ENCODE peak calls at places on chromosome 20, in six cellular contexts. F is neuronal stem cell; V is CD8-positive, alpha-beta T cell; P is sigmoid colon; U is left ventricle myocardium inferior; M is kidney. H is an unnamed sample. For H3K4me1, the result is how much of the 10 kb centered on the place peaks cover.

GRCh38 chr20:48486065-48486464 is 341.7 kb downstream of the PREX1 start:
- DNase-seq in U (no peak), M (no peak), F (no peak), P (no peak), V (no peak), H (no peak)

GRCh38 chr20:20939006-20939405 is 167.2 kb downstream of the LINC00237 start:
- DNase-seq in U (no peak), V (no peak), P (no peak), M (no peak), F (no peak), H (no peak)

GRCh38 chr20:11676618-11677289 is 240.9 kb upstream of the BTBD3 start:
- DNase-seq in M (no peak), F (peak), P (no peak), V (no peak), U (no peak), H (peak)

GRCh38 chr20:7399114-7399513 is 541.1 kb downstream of the HAO1 start:
- DNase-seq in U (no peak), F (no peak), V (no peak), P (no peak), M (no peak), H (no peak)

GRCh38 chr20:46214831-46215488 is 93.3 kb downstream of the CDH22 start:
- DNase-seq in M (no peak), V (no peak), P (no peak), F (no peak), U (no peak), H (no peak)

GRCh38 chr20:11130554-11131166 is 456.9 kb upstream of the JAG1 start:
- DNase-seq in P (no peak), U (no peak), M (no peak), F (no peak), V (no peak), H (no peak)

GRCh38 chr20:10357061-10357708 is 76.8 kb downstream of the MKKS start:
- DNase-seq in V (no peak), U (no peak), M (no peak), P (no peak), F (no peak), H (no peak)

GRCh38 chr20:39576786-39577185 is 614.6 kb downstream of the DHX35 start:
- DNase-seq in F (no peak), U (no peak), V (no peak), M (no peak), P (no peak), H (no peak)

GRCh38 chr20:62889411-62889810 is 27.8 kb upstream of the TCFL5 start:
- DNase-seq in V (no peak), U (no peak), M (no peak), P (no peak), F (no peak), H (no peak)

GRCh38 chr20:39775110-39775509 is 813.0 kb downstream of the DHX35 start:
- DNase-seq in P (peak), F (no peak), U (peak), V (no peak), M (peak), H (no peak)

GRCh38 chr20:50308166-50308512 is 117.5 kb downstream of the CEBPB start:
- DNase-seq in V (no peak), M (no peak), P (peak), U (no peak), F (no peak), H (no peak)
- H3K4me3 ChIP-seq in V (no peak), M (no peak), P (no peak), U (peak), F (no peak), H (no peak)

GRCh38 chr20:64063389-64064144 is 569 bp downstream of the TCEA2 start:
- DNase-seq in M (no peak), V (no peak), U (no peak), P (no peak), F (no peak), H (no peak)
- H3K27ac ChIP-seq in M (peak), V (peak), U (peak), P (peak), F (no peak), H (no peak)

GRCh38 chr20:31566332-31566657 is 38.8 kb upstream of the ID1 start:
- DNase-seq in U (no peak), F (no peak), M (no peak), P (no peak), V (no peak), H (no peak)
- H3K4me1 ChIP-seq in U (under half), F (under half), M (under half), P (under half), V (under half), H (under half)

GRCh38 chr20:3751284-3751663 is 16.3 kb downstream of the ADISSP start:
- DNase-seq in F (no peak), U (no peak), P (peak), M (no peak), V (no peak), H (no peak)
- H3K4me3 ChIP-seq in F (peak), U (peak), P (no peak), M (no peak), V (no peak), H (peak)

DNA sequence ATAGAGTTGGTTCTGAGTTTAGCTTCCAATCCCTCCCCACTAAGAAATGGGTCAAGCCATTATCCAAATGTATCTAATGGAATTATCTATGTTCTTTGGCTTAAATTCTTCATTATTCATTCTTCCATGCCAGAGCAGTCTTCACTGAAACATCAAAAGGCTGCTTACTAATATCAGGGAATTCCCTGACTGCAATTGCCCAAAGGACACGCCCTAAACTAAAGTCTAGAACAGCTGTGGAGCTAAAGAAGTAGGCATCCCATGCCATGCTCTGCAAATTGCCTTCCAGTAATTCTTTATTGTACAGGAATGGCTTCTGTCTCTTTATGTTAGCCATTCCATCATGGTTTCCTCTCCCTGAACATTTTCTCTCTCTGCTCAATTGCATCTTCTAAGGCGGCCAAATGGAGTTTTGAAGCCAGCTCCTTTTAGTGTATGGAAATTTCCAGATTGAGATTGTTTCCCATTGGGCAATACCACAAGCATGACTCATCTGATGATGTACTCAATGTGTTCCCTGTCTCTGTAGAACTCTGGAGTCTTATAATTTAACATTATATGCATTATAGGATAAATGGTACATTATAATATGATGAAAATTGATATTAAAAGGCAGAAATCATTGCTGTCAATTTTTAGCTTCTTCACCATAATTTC is 28.8 kb upstream of the TSHZ2 start:
- DNase-seq in M (no peak), V (no peak), F (no peak), U (no peak), P (no peak), H (no peak)
- H3K27ac ChIP-seq in M (no peak), V (no peak), F (no peak), U (no peak), P (no peak), H (no peak)

GRCh38 chr20:18623156-18623555 is 35.3 kb downstream of the DTD1 start:
- DNase-seq in M (no peak), P (no peak), F (no peak), U (no peak), V (no peak), H (no peak)

GRCh38 chr20:18624948-18625347 is 37.1 kb downstream of the DTD1 start:
- DNase-seq in M (no peak), U (no peak), P (no peak), V (no peak), F (no peak), H (no peak)

GRCh38 chr20:18615020-18615652 is 27.3 kb downstream of the DTD1 start:
- DNase-seq in P (no peak), V (no peak), F (no peak), M (no peak), U (no peak), H (no peak)

GRCh38 chr20:18625907-18626655 is 38.2 kb downstream of the DTD1 start:
- DNase-seq in P (no peak), U (no peak), F (no peak), V (no peak), M (no peak), H (no peak)

DNA sequence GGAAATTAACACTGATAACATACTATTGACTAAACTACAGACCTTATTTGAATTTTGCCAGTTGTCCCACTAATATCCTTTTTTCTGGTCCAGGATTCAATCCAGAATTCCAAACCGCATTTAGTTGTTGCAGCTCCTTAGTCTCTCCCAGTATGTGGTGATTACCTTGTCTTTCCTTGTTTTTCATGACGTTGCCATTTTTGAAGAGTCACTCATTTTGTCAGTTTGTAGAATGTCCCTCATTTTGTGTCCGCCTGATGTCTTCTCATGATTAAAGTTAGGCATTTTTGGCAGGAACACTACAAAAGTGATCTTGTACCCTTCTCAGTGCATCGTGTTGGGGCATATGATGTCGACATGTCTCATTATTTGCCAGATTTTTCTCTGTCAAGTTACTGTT is 33.1 kb downstream of the DTD1 start:
- DNase-seq in U (no peak), P (no peak), M (no peak), V (no peak), F (no peak), H (no peak)
- H3K4me1 ChIP-seq in U (under half), P (under half), M (under half), V (under half), F (under half), H (under half)

GRCh38 chr20:17964073-17964472 is 4.5 kb downstream of the SNX5 start:
- DNase-seq in P (no peak), U (no peak), M (no peak), V (no peak), F (no peak), H (no peak)

GRCh38 chr20:17966432-17967312 is 1.9 kb downstream of the SNX5 start:
- DNase-seq in M (no peak), V (no peak), P (no peak), U (no peak), F (no peak), H (no peak)

GRCh38 chr20:17964632-17965031 is 4.0 kb downstream of the SNX5 start:
- DNase-seq in F (no peak), P (no peak), M (no peak), V (no peak), U (no peak), H (no peak)

GRCh38 chr20:17963114-17963897 is 5.3 kb downstream of the SNX5 start:
- DNase-seq in P (no peak), F (no peak), M (no peak), V (no peak), U (no peak), H (no peak)

GRCh38 chr20:17965042-17965697 is 3.4 kb downstream of the SNX5 start:
- DNase-seq in V (no peak), P (no peak), F (no peak), U (no peak), M (no peak), H (no peak)
- H3K4me3 ChIP-seq in V (peak), P (no peak), F (no peak), U (peak), M (peak), H (no peak)

DNA sequence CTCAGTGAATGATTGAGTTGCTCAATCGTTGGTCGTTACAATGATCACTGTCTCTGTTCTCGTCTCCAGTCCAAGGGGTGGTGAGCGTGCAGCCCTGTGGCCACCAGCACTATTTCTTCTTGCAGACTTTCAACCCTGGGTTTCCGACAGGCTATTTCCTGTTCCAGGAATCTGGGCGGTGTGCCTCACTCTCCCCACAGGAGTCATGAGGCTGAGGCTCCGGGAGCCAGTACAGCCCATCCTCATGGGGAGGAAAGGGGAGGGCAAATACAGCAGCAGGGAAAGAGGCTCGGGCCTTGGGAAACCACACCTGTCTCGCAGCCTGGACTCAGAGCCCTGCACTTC is 28.8 kb downstream of the KIAA1755 start:
- DNase-seq in F (no peak), P (peak), V (no peak), M (no peak), U (peak), H (no peak)
- H3K27ac ChIP-seq in F (no peak), P (no peak), V (no peak), M (no peak), U (peak), H (no peak)

GRCh38 chr20:1885254-1885653 is 10.0 kb upstream of the SIRPA start:
- DNase-seq in P (no peak), M (no peak), V (no peak), F (no peak), U (no peak), H (no peak)

GRCh38 chr20:1887756-1888155 is 7.5 kb upstream of the SIRPA start:
- DNase-seq in F (no peak), P (no peak), M (no peak), V (no peak), U (no peak), H (no peak)

GRCh38 chr20:1885940-1886693 is 9.1 kb upstream of the SIRPA start:
- DNase-seq in P (no peak), V (no peak), M (no peak), U (no peak), F (no peak), H (no peak)

GRCh38 chr20:1888796-1889463 is 6.3 kb upstream of the SIRPA start:
- DNase-seq in F (no peak), M (peak), P (peak), V (no peak), U (no peak), H (no peak)

DNA sequence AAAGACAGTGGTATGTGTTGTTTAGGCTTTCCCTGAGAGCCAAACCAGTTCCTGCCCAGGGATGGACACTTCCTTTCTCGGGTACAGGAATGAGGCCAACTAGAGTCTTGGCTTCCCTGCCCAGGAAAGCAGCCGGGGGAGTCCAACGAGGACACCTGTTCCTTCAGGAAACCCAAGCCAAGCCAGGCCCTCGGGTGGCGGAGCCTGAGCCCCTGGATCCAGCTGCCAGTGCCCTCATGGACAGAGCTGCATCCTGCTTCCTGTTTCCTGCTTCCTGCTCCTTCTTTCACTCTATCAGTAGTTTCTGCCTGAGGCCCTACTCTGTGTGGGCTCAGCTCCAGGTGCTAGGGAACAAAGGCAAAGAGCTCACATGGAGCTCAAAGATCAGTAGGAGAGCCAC is 7.9 kb upstream of the SIRPA start:
- DNase-seq in F (no peak), U (no peak), P (no peak), V (no peak), M (no peak), H (no peak)
- H3K4me1 ChIP-seq in F (under half), U (under half), P (under half), V (under half), M (under half), H (under half)